ENCODE peak calls at places on chromosomes 12 and 14, in four cellular contexts. D, S, B and N are unnamed samples. For H3K27me3, the result is how much of the 10 kb centered on the place peaks cover.

GRCh38 chr12:87233636-87234035 is 795.6 kb downstream of the C12orf50 start:
- DNase-seq in D (no peak), S (no peak), B (peak), N (no peak)

GRCh38 chr12:53991077-53991460 is 6.1 kb downstream of the HOXC10 start:
- DNase-seq in D (no peak), S (peak), B (no peak), N (no peak)

GRCh38 chr12:27984275-27984674 is 11.7 kb upstream of the PTHLH start:
- DNase-seq in D (no peak), S (peak), B (peak), N (no peak)

GRCh38 chr12:98559666-98560065 is 33.8 kb upstream of the SLC25A3 start:
- DNase-seq in D (no peak), S (no peak), B (no peak), N (no peak)

GRCh38 chr12:86421333-86421732 is 165.1 kb upstream of the MGAT4C start:
- DNase-seq in D (no peak), S (no peak), B (no peak), N (no peak)

GRCh38 chr14:74562515-74563232 is 49.4 kb downstream of the LTBP2 start:
- DNase-seq in D (no peak), S (no peak), B (peak), N (no peak)

GRCh38 chr14:23514009-23514962 is 37.3 kb downstream of the ZFHX2 start:
- DNase-seq in D (no peak), S (no peak), B (no peak), N (no peak)

GRCh38 chr14:75794615-75795038 is 133.6 kb downstream of the TTLL5 start:
- DNase-seq in D (no peak), S (peak), B (peak), N (no peak)

GRCh38 chr12:60100852-60101251 is 505.0 kb downstream of the SLC16A7 start:
- DNase-seq in D (no peak), S (peak), B (no peak), N (no peak)

GRCh38 chr12:117007618-117008017 is 91.6 kb downstream of the TESC start:
- DNase-seq in D (no peak), S (no peak), B (no peak), N (no peak)

GRCh38 chr12:42119085-42119633 is 25.5 kb downstream of the GXYLT1 start:
- DNase-seq in D (no peak), S (peak), B (peak), N (no peak)

GRCh38 chr12:13154851-13155250 is 41.7 kb upstream of the EMP1 start:
- DNase-seq in D (no peak), S (no peak), B (no peak), N (no peak)

GRCh38 chr12:11347810-11348209 is 37.6 kb upstream of the PRB4 start:
- DNase-seq in D (no peak), S (peak), B (no peak), N (no peak)

GRCh38 chr12:10771132-10771733 is 31.2 kb downstream of the TAS2R7 start:
- DNase-seq in D (peak), S (peak), B (peak), N (no peak)

GRCh38 chr12:115817399-115817798 is 460.1 kb downstream of the MED13L start:
- DNase-seq in D (no peak), S (no peak), B (peak), N (no peak)

GRCh38 chr12:92396647-92397258 is 251.1 kb upstream of the BTG1 start:
- DNase-seq in D (no peak), S (peak), B (peak), N (peak)

GRCh38 chr12:2111816-2112215 is 59.0 kb downstream of the CACNA1C start:
- DNase-seq in D (no peak), S (no peak), B (no peak), N (no peak)

GRCh38 chr12:110579889-110580253 is 3.2 kb downstream of the PPTC7 start:
- DNase-seq in D (no peak), S (no peak), B (no peak), N (no peak)

GRCh38 chr14:62084020-62084419 is 321.8 kb downstream of the SNAPC1 start:
- DNase-seq in D (no peak), S (no peak), B (no peak), N (no peak)

GRCh38 chr12:124075836-124076235 is 102.8 kb downstream of the ZNF664 start:
- DNase-seq in D (no peak), S (no peak), B (no peak), N (no peak)

GRCh38 chr14:67551123-67551522 is 18.0 kb downstream of the PLEKHH1 start:
- DNase-seq in D (no peak), S (no peak), B (no peak), N (no peak)

GRCh38 chr14:54498095-54498531 is 9.3 kb upstream of the GMFB start:
- DNase-seq in D (no peak), S (no peak), B (no peak), N (no peak)

GRCh38 chr12:112303004-112303403 is 79.2 kb downstream of the HECTD4 start:
- DNase-seq in D (no peak), S (peak), B (peak), N (peak)

GRCh38 chr12:123223241-123223668 is 9.7 kb downstream of the MPHOSPH9 start:
- DNase-seq in D (no peak), S (no peak), B (no peak), N (no peak)

DNA sequence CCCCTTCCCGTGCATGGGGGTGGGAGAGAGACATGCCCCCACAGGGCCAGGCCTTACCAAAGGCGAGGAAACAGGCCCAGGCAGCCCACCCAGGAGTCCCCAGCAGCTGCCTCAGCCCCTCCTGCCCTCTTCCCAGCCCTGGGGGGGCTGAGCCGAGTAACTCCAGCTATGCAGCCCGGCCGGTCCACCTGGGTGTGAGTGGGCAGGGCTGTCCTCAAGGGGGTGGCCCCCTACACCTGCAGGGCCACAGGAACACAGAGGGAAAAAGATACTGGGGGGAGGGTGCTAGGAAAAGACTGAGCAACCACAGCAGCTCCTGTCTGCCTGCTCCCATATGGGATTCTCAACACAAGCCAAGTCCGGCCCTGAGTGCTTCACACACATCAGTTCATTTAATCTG is 7.6 kb downstream of the FIGNL2 start:
- DNase-seq in D (no peak), S (no peak), B (no peak), N (no peak)
- H2AFZ ChIP-seq in D (no peak), S (no peak), B (no peak), N (no peak)

GRCh38 chr12:48023386-48023785 is 19.1 kb upstream of the COL2A1 start:
- DNase-seq in D (peak), S (no peak), B (no peak), N (no peak)
- H3K27me3 ChIP-seq in D (under half), S (under half), B (under half), N (under half)

DNA sequence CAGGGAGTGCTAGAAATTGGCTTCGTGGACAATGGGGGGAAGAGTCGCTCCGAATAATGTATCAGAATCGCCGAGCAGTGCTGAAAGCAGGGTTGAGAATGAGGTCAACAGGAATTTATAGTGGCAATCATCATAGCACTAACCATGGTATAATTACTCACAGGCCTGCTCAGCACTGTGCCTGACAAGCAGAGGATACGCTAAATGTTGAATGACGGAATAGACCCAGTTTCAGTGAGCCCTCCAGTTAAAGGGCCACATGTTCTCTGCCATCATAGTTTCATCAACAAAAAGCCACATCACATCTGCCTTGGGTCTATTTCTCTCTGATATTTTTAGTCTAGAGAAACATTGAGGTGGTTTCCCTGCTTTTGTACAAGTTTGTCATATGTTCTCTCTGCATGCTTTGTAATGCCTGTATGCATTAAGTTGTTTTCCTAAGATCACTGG is 130.3 kb upstream of the EGLN3 start:
- DNase-seq in D (no peak), S (peak), B (peak), N (no peak)
- H2AFZ ChIP-seq in D (no peak), S (peak), B (no peak), N (no peak)

GRCh38 chr12:120652671-120653435 is 12.4 kb downstream of the CABP1 start:
- DNase-seq in D (no peak), S (no peak), B (no peak), N (no peak)

GRCh38 chr12:120653611-120654010 is 13.2 kb downstream of the CABP1 start:
- DNase-seq in D (no peak), S (no peak), B (no peak), N (no peak)

GRCh38 chr12:120656008-120656407 is 15.6 kb downstream of the CABP1 start:
- DNase-seq in D (no peak), S (no peak), B (no peak), N (no peak)

GRCh38 chr12:120651821-120652220 is 11.4 kb downstream of the CABP1 start:
- DNase-seq in D (no peak), S (no peak), B (peak), N (no peak)

GRCh38 chr12:120654656-120655055 is 14.2 kb downstream of the CABP1 start:
- DNase-seq in D (no peak), S (no peak), B (no peak), N (no peak)
- H3K27me3 ChIP-seq in D (under half), S (under half), B (under half), N (under half)

GRCh38 chr12:4588916-4589315 is 26.9 kb downstream of the DYRK4 start:
- DNase-seq in D (no peak), S (no peak), B (no peak), N (no peak)

GRCh38 chr12:4586500-4586899 is 24.5 kb downstream of the DYRK4 start:
- DNase-seq in D (no peak), S (no peak), B (no peak), N (no peak)

GRCh38 chr12:4584896-4585295 is 22.9 kb downstream of the DYRK4 start:
- DNase-seq in D (no peak), S (no peak), B (no peak), N (no peak)

GRCh38 chr12:4584281-4584680 is 22.3 kb downstream of the DYRK4 start:
- DNase-seq in D (no peak), S (no peak), B (no peak), N (no peak)

DNA sequence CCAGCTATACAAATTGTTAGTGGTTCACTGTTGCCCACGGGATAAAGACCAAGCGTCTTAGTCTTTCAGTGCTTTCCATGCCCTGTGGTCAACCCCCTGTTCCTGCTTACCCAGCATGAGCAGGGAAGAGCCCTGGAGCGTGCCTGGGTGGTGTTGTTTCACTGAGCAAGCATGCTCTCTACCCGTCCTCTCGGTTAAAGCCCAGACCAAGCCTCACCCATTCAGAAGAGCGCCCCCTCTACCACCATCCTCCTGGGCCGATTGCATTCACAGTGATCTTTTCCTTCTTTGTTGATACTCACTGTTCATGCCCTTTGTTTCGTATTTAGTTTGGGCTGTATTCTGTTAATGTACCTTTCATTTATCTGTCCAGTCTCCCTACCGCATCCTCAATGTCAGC is 25.1 kb downstream of the DYRK4 start:
- DNase-seq in D (no peak), S (no peak), B (no peak), N (no peak)
- H2AFZ ChIP-seq in D (no peak), S (no peak), B (no peak), N (no peak)

GRCh38 chr14:94936901-94937321 is 167.0 kb upstream of the GSC start:
- DNase-seq in D (no peak), S (no peak), B (no peak), N (no peak)

GRCh38 chr14:94938016-94938415 is 168.1 kb upstream of the GSC start:
- DNase-seq in D (no peak), S (no peak), B (no peak), N (no peak)

GRCh38 chr14:94933411-94933964 is 163.6 kb upstream of the GSC start:
- DNase-seq in D (no peak), S (no peak), B (no peak), N (no peak)

GRCh38 chr14:94935901-94936300 is 166.0 kb upstream of the GSC start:
- DNase-seq in D (no peak), S (no peak), B (no peak), N (no peak)

DNA sequence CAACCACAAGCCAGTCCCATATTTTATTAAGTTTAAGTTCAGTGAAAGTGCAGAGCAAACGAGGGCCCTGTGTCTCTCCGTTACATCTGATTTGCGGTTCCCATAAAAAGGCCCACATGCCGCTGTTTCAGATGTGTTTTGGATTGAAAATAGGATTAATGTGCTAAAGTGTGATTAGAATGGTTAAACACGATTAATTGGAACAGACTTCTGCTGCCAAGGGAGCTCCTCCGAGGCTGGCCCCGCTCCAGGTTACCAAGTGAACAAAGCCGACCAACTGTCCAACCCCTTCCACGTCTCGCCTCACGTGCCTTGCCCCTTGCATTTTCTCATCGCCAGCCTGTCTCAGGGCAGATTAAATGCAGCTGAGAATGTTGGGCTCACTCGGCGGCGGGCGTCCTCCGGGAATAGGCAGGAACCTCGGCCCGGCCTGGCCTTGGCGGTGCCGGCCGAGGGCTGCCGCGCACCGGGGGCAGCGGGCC is 166.5 kb upstream of the GSC start:
- DNase-seq in D (no peak), S (no peak), B (peak), N (no peak)
- H3K27me3 ChIP-seq in D (under half), S (half or more), B (under half), N (under half)

GRCh38 chr14:103562135-103562384 is 397 bp downstream of the BAG5 start:
- DNase-seq in D (no peak), S (peak), B (no peak), N (no peak)
- H2AFZ ChIP-seq in D (peak), S (peak), B (no peak), N (peak)

GRCh38 chr14:37167151-37168047 is 5.0 kb downstream of the SLC25A21 start:
- DNase-seq in D (no peak), S (no peak), B (no peak), N (no peak)
- H3K27me3 ChIP-seq in D (under half), S (under half), B (under half), N (under half)